ENCODE peak calls at places on chromosomes 16 and 17, in ten cellular contexts. A, G, U, V, S, O, E, K, T and Z are unnamed samples.

GRCh38 chr17:57989011-57989345 is 924 bp upstream of the VEZF1 start:
- DNase-seq in A (peak), G (peak), U (no peak), V (peak), S (no peak), O (no peak), E (peak), K (peak), T (peak), Z (no peak)

GRCh38 chr17:58195518-58196123 is 3.1 kb downstream of the EPX start:
- DNase-seq in A (no peak), G (no peak), U (no peak), V (no peak), S (no peak), O (no peak), E (no peak), K (no peak), T (no peak), Z (no peak)

GRCh38 chr17:50947844-50948514 is 81.8 kb upstream of the TOB1 start:
- DNase-seq in A (peak), G (peak), U (no peak), V (peak), S (no peak), O (no peak), E (peak), K (no peak), T (peak), Z (no peak)

GRCh38 chr16:27742333-27742732 is 192.4 kb downstream of the KATNIP start:
- DNase-seq in A (no peak), G (no peak), U (no peak), V (no peak), S (no peak), O (no peak), E (no peak), K (no peak), T (no peak), Z (no peak)

GRCh38 chr17:46772013-46772878 is 46.2 kb downstream of the WNT3 start:
- DNase-seq in A (no peak), G (peak), U (no peak), V (peak), S (no peak), O (no peak), E (peak), K (no peak), T (peak), Z (no peak)

GRCh38 chr17:64496348-64496785 is 487 bp downstream of the POLG2 start:
- DNase-seq in A (no peak), G (no peak), U (no peak), V (peak), S (peak), O (no peak), E (no peak), K (no peak), T (no peak), Z (no peak)

GRCh38 chr16:57474671-57475661 is 11.3 kb downstream of the DOK4 start:
- DNase-seq in A (no peak), G (no peak), U (no peak), V (no peak), S (no peak), O (no peak), E (no peak), K (no peak), T (no peak), Z (no peak)

GRCh38 chr17:12122091-12122490 is 101.4 kb downstream of the MAP2K4 start:
- DNase-seq in A (no peak), G (no peak), U (no peak), V (no peak), S (no peak), O (no peak), E (no peak), K (no peak), T (no peak), Z (no peak)

GRCh38 chr17:69578385-69578936 is 164.0 kb downstream of the MAP2K6 start:
- DNase-seq in A (no peak), G (no peak), U (no peak), V (no peak), S (no peak), O (no peak), E (no peak), K (no peak), T (no peak), Z (no peak)

GRCh38 chr17:75228847-75229246 is 23.4 kb downstream of the NUP85 start:
- DNase-seq in A (no peak), G (no peak), U (peak), V (no peak), S (no peak), O (no peak), E (no peak), K (no peak), T (peak), Z (no peak)

GRCh38 chr16:89210904-89211515 is 6.5 kb upstream of the ZNF778 start:
- DNase-seq in A (no peak), G (no peak), U (no peak), V (no peak), S (no peak), O (no peak), E (no peak), K (no peak), T (no peak), Z (no peak)

GRCh38 chr17:77602062-77602746 is 356.3 kb upstream of the TNRC6C start:
- DNase-seq in A (peak), G (no peak), U (peak), V (no peak), S (no peak), O (peak), E (peak), K (no peak), T (peak), Z (peak)

GRCh38 chr16:80824623-80825364 is 20.4 kb upstream of the CDYL2 start:
- DNase-seq in A (no peak), G (peak), U (peak), V (peak), S (peak), O (peak), E (peak), K (no peak), T (peak), Z (peak)

GRCh38 chr17:34241062-34241461 is 14.0 kb upstream of the CCL2 start:
- DNase-seq in A (peak), G (no peak), U (peak), V (no peak), S (no peak), O (peak), E (peak), K (peak), T (peak), Z (no peak)

GRCh38 chr17:30244853-30245385 is 9.4 kb upstream of the SLC6A4 start:
- DNase-seq in A (no peak), G (no peak), U (no peak), V (peak), S (no peak), O (no peak), E (no peak), K (no peak), T (no peak), Z (peak)

GRCh38 chr17:16463341-16464000 is 28.5 kb downstream of the LRRC75A start:
- DNase-seq in A (peak), G (peak), U (no peak), V (peak), S (no peak), O (peak), E (peak), K (no peak), T (peak), Z (peak)

GRCh38 chr16:64136743-64137142 is 985.1 kb downstream of the CDH11 start:
- DNase-seq in A (no peak), G (no peak), U (no peak), V (no peak), S (no peak), O (no peak), E (no peak), K (no peak), T (no peak), Z (no peak)

GRCh38 chr16:81651758-81652718 is 127.1 kb upstream of the PLCG2 start:
- DNase-seq in A (no peak), G (no peak), U (no peak), V (no peak), S (no peak), O (peak), E (no peak), K (peak), T (no peak), Z (no peak)

GRCh38 chr17:75872434-75873351 is 5.7 kb downstream of the TRIM47 start:
- DNase-seq in A (peak), G (peak), U (peak), V (peak), S (peak), O (peak), E (peak), K (peak), T (peak), Z (peak)

GRCh38 chr16:69706256-69706974 is 19.9 kb downstream of the NQO1 start:
- DNase-seq in A (no peak), G (no peak), U (no peak), V (peak), S (no peak), O (peak), E (no peak), K (no peak), T (no peak), Z (peak)

GRCh38 chr17:30590086-30590485 is 112.9 kb downstream of the GOSR1 start:
- DNase-seq in A (no peak), G (no peak), U (no peak), V (no peak), S (no peak), O (no peak), E (no peak), K (no peak), T (no peak), Z (no peak)

GRCh38 chr17:2724783-2725164 is 13.2 kb upstream of the CLUH start:
- DNase-seq in A (no peak), G (peak), U (no peak), V (peak), S (no peak), O (peak), E (peak), K (no peak), T (peak), Z (no peak)

GRCh38 chr16:88072571-88073001 is 121.4 kb downstream of the BANP start:
- DNase-seq in A (no peak), G (no peak), U (no peak), V (no peak), S (no peak), O (no peak), E (no peak), K (no peak), T (no peak), Z (no peak)

GRCh38 chr17:72534265-72534664 is 413.4 kb downstream of the SOX9 start:
- DNase-seq in A (no peak), G (no peak), U (no peak), V (no peak), S (no peak), O (no peak), E (no peak), K (no peak), T (no peak), Z (no peak)

GRCh38 chr17:6421700-6422604 is 13.0 kb downstream of the AIPL1 start:
- DNase-seq in A (peak), G (peak), U (peak), V (peak), S (peak), O (peak), E (peak), K (peak), T (peak), Z (no peak)

GRCh38 chr17:6423931-6424330 is 11.0 kb downstream of the AIPL1 start:
- DNase-seq in A (no peak), G (no peak), U (no peak), V (no peak), S (no peak), O (no peak), E (no peak), K (no peak), T (no peak), Z (no peak)

GRCh38 chr17:6415616-6416015 is 19.3 kb downstream of the AIPL1 start:
- DNase-seq in A (no peak), G (no peak), U (no peak), V (no peak), S (no peak), O (no peak), E (no peak), K (no peak), T (no peak), Z (no peak)

GRCh38 chr17:6422654-6423241 is 12.2 kb downstream of the AIPL1 start:
- DNase-seq in A (no peak), G (no peak), U (no peak), V (no peak), S (no peak), O (no peak), E (no peak), K (no peak), T (no peak), Z (no peak)

DNA sequence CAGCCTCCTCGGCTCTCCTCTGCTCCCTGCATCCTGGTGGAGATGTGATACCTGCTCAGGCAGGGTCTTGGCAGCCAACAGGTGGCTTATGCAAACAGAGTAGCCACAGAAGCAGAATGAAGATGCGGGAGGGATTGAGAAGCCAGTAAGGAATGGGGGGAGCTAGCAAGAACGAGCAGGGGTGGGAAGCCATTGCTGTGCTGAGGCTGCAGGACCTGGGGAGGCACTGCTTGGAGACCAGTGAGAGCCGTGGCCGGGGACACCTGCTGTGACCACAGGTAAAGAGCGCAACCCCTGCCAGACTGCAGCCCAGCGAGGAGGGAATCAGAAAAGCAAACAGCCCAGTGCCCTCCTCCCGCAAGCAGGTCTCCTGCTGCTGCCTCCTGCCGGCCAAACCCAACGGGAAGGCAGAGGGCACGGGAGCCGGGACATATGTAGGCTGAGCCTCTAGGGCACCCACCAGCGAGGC is 14.7 kb downstream of the AIPL1 start:
- DNase-seq in A (no peak), G (peak), U (no peak), V (peak), S (no peak), O (peak), E (no peak), K (no peak), T (peak), Z (no peak)
- H3K4me3 ChIP-seq in A (no peak), G (no peak), U (no peak), V (no peak), S (no peak), O (no peak), E (no peak), K (no peak), T (no peak), Z (no peak)

GRCh38 chr16:8885674-8886592 is 3.8 kb downstream of the LITAFD start:
- DNase-seq in A (no peak), G (no peak), U (no peak), V (peak), S (no peak), O (peak), E (peak), K (no peak), T (peak), Z (no peak)
- H3K4me3 ChIP-seq in A (no peak), G (no peak), U (no peak), V (no peak), S (no peak), O (no peak), E (no peak), K (no peak), T (no peak), Z (no peak)

GRCh38 chr16:84095466-84095865 is 21.3 kb downstream of the MBTPS1 start:
- DNase-seq in A (no peak), G (no peak), U (no peak), V (no peak), S (no peak), O (no peak), E (no peak), K (no peak), T (no peak), Z (no peak)

GRCh38 chr16:84093879-84094270 is 22.9 kb downstream of the MBTPS1 start:
- DNase-seq in A (no peak), G (no peak), U (no peak), V (no peak), S (no peak), O (no peak), E (no peak), K (no peak), T (peak), Z (no peak)

GRCh38 chr16:84096447-84097005 is 20.2 kb downstream of the MBTPS1 start:
- DNase-seq in A (no peak), G (peak), U (no peak), V (peak), S (no peak), O (no peak), E (peak), K (no peak), T (no peak), Z (no peak)

GRCh38 chr16:84103678-84104077 is 13.1 kb downstream of the MBTPS1 start:
- DNase-seq in A (no peak), G (no peak), U (no peak), V (peak), S (no peak), O (no peak), E (peak), K (no peak), T (no peak), Z (no peak)

DNA sequence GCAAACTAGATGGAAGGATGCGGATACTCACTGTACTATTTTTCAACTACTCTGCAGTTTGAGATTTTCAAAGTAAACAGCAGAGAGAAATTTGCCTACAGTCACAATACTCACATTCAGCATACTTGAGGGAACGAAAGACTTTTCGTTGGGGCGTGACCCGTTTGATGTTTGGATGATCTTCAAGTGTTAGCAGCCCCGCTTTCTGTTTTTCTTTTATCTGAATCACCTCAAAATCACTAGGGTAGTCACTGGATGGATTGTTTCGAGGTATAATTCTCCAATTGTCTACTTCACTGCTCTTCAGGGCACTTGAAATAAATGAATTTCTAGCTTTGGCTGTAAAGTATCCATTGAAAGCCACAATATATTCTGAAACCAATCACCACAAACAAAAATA is 17.8 kb downstream of the MBTPS1 start:
- DNase-seq in A (no peak), G (no peak), U (no peak), V (no peak), S (no peak), O (no peak), E (no peak), K (no peak), T (no peak), Z (no peak)
- H3K4me3 ChIP-seq in A (no peak), G (no peak), U (no peak), V (no peak), S (no peak), O (no peak), E (no peak), K (no peak), T (no peak), Z (no peak)

GRCh38 chr17:79243996-79244395 is 169.4 kb downstream of the ENGASE start:
- DNase-seq in A (no peak), G (no peak), U (no peak), V (no peak), S (no peak), O (no peak), E (no peak), K (no peak), T (no peak), Z (no peak)

GRCh38 chr17:79243603-79243990 is 169.0 kb downstream of the ENGASE start:
- DNase-seq in A (no peak), G (no peak), U (no peak), V (no peak), S (no peak), O (no peak), E (no peak), K (no peak), T (no peak), Z (no peak)

GRCh38 chr17:79244665-79245064 is 170.0 kb downstream of the ENGASE start:
- DNase-seq in A (no peak), G (no peak), U (no peak), V (no peak), S (no peak), O (no peak), E (no peak), K (no peak), T (no peak), Z (no peak)

GRCh38 chr17:79242873-79243602 is 168.4 kb downstream of the ENGASE start:
- DNase-seq in A (no peak), G (no peak), U (no peak), V (no peak), S (no peak), O (no peak), E (no peak), K (no peak), T (no peak), Z (no peak)

DNA sequence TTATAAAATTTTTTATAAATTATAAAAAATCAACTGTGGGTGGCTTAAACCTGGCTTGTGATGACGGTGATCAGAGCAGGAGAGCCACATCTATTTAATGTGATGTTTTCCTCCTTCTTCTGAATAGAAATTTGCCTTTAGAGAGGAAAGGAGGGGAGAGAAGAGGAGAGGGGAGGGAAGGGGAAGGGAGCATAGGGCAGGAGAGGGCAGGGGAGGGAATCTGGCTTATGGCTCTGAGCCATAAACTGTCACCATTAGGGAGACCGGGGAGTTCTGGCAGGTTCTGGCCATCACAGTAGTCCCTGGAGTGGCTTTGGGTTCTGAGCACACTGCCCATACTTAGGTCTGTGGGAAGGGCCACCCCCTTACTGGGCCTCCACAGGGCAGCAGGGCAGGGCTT is 167.8 kb downstream of the ENGASE start:
- DNase-seq in A (no peak), G (no peak), U (no peak), V (no peak), S (no peak), O (no peak), E (no peak), K (no peak), T (no peak), Z (no peak)
- H3K4me3 ChIP-seq in A (no peak), G (no peak), U (no peak), V (no peak), S (no peak), O (no peak), E (no peak), K (no peak), T (no peak), Z (no peak)